ENCODE peak calls at places on chromosomes 11 and 22, in four cellular contexts. Z is ovary, I is right lobe of liver, W is Peyer's patch. P is an unnamed sample.

GRCh38 chr11:75625970-75626691 is 42.7 kb downstream of the MAP6 start:
- DNase-seq in Z (no peak), I (no peak), W (no peak), P (no peak)

GRCh38 chr11:112157274-112157766 is 6.6 kb downstream of the IL18 start:
- DNase-seq in Z (no peak), I (no peak), W (no peak), P (no peak)

GRCh38 chr11:93652161-93652597 is 9.3 kb upstream of the CEP295 start:
- DNase-seq in Z (no peak), I (no peak), W (peak; percentile 55), P (peak; percentile 42)

GRCh38 chr11:73652046-73652730 is 5.8 kb downstream of the PLEKHB1 start:
- DNase-seq in Z (no peak), I (no peak), W (peak; percentile 47), P (no peak)

GRCh38 chr22:23241562-23242472 is 61.5 kb downstream of the BCR start:
- DNase-seq in Z (no peak), I (no peak), W (no peak), P (no peak)

GRCh38 chr11:61056981-61057380 is 45.3 kb upstream of the CD5 start:
- DNase-seq in Z (no peak), I (no peak), W (peak; percentile 37), P (no peak)

GRCh38 chr11:10323793-10324170 is 18.9 kb downstream of the ADM start:
- DNase-seq in Z (no peak), I (no peak), W (no peak), P (no peak)

GRCh38 chr22:25110846-25111578 is 88.6 kb upstream of the CRYBB3 start:
- DNase-seq in Z (peak; percentile 56), I (peak; percentile 87), W (peak; percentile 67), P (no peak)

GRCh38 chr11:120714448-120714847 is 202.9 kb downstream of the GRIK4 start:
- DNase-seq in Z (no peak), I (no peak), W (no peak), P (no peak)

DNA sequence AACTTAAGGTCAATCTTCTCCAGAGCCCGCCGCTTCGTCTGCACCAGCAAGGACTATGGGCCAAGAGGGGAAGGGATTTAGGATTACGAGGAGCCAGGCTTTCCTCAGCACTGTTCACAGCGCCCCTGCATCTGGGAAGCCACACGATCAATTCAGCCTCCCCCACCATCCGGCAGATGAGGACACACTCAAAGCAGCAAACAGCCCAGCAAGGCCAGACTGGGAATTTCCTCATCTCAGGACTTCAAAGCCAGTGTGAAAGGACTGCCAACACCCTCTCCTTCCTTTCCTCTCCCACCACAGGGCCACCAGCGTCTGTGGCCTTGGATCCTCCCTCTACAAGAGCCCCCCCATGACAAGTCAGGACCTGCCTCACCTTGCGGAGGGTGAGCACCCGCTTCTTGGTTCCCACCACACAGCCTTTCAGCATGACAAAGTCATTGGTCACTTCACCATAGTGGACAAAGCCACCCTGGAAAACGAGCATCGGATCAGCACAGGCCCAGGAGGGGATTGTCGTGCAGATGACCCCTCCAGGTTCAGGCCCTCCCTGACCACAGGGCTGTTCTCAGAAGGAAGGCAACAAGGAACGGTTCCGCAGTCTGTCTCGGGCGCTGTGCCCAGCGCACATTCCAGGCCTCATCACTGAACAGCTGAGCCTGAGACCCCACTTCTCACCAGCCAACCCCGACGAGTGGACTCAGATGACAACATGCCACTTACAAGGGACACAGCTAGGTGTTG is 6.0 kb downstream of the RPL3 start:
- DNase-seq in Z (no peak), I (no peak), W (no peak), P (no peak)
- TF ChIP-seq POLR2A in Z (no peak), I (no peak), W (no peak), P (no peak)

DNA sequence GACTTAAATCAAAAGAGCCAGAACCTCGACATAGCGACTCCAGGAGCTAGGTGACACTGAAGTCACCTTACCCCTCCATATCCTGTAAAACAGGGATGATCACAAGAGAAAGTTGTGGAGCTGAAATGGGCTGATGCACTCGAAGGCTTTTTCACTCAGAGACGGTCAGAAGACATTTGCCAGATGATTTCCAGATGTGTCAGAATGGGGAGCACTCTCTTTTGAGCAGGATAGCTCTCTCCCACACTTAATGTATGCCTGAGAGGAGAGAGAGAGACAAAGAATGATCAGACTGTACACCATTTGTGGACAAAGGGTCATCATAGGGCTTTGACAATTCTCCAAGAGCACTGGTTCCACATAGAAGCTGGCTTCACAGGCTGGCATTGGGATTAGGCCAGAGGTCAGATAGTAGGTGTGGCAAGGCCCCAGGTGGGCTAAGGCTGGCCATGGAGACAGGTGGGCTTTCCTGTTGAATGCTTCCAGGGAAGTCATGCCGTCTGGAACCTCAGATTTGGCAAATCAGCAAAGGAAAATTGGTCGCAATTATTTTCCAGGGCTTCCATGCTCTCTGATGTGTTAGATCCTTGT is 42.3 kb upstream of the ETS1 start:
- DNase-seq in Z (no peak), I (no peak), W (no peak), P (peak; percentile 64)
- H3K4me3 ChIP-seq in Z (no peak overlapping the region), I (no peak overlapping the region), W (no peak overlapping the region), P (no peak overlapping the region)

GRCh38 chr11:79206951-79207350 is 233.9 kb downstream of the TENM4 start:
- DNase-seq in Z (no peak), I (no peak), W (no peak), P (no peak)
- TF ChIP-seq POLR2A in Z (no peak), I (no peak), W (no peak), P (no peak)

GRCh38 chr22:50529416-50530279 is at the start of gene TYMP:
- DNase-seq in Z (no peak), I (peak; percentile 92), W (peak; percentile 94), P (no peak)
- H3K4me3 ChIP-seq in Z (peak within 1 kb of the TSS; percentile 37), I (peak within 1 kb of the TSS; percentile 76), W (peak within 1 kb of the TSS; percentile 70), P (peak within 1 kb of the TSS; percentile 63)

GRCh38 chr11:26109658-26110393 is 222.1 kb upstream of the ANO3 start:
- DNase-seq in Z (no peak), I (no peak), W (no peak), P (no peak)
- TF ChIP-seq POLR2A in Z (no peak), I (no peak), W (no peak), P (no peak)

DNA sequence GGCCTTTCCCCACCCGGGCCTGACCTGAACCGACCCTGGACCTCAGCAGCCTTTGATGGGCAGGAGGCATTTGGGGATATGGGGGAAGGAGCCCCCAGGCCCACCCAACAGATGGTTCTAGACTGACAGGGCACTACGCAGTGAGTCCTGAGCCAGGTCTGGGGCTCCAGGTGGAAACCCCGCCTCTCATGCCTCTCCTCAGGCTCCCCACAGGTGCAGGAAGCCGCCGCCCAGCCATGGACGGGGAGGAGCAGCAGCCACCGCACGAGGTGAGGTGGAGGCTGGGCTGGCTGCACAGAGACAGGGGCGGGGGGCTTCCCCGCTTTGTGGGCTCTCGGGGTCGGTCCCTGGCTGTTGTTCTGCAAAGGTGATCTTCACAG is 7.1 kb downstream of the TRABD start:
- DNase-seq in Z (no peak), I (no peak), W (peak; percentile 85), P (no peak)
- H3K4me3 ChIP-seq in Z (no peak overlapping the region), I (no peak overlapping the region), W (peak overlapping the region; percentile 9), P (no peak overlapping the region)

GRCh38 chr11:65431452-65432132 is 9.0 kb downstream of the NEAT1 start:
- DNase-seq in Z (no peak), I (no peak), W (peak; percentile 76), P (no peak)

GRCh38 chr11:65433657-65434056 is 11.1 kb downstream of the NEAT1 start:
- DNase-seq in Z (no peak), I (peak; percentile 17), W (no peak), P (no peak)

GRCh38 chr11:65434057-65434666 is 11.6 kb downstream of the NEAT1 start:
- DNase-seq in Z (no peak), I (no peak), W (no peak), P (peak; percentile 64)

GRCh38 chr11:65432133-65432650 is 9.6 kb downstream of the NEAT1 start:
- DNase-seq in Z (no peak), I (no peak), W (no peak), P (no peak)

GRCh38 chr11:65432686-65433582 is 10.3 kb downstream of the NEAT1 start:
- DNase-seq in Z (no peak), I (no peak), W (no peak), P (no peak)
- TF ChIP-seq POLR2A in Z (no peak), I (peak; percentile 51), W (peak; percentile 22), P (no peak)

P was measured in esophagus muscularis mucosa.